ENCODE peak calls at places on chromosomes 4 and X, in eight cellular contexts. V is adrenal gland; D is PC-3; A is H1; L is kidney epithelial cell; N is CD8-positive, alpha-beta memory T cell; K is SK-N-MC; J is fibroblast of lung. M is an unnamed sample.

GRCh38 chr4:56307423-56307822 is 79.9 kb downstream of the AASDH start:
- DNase-seq in V (no peak), D (peak; percentile 55), A (no peak), L (peak; percentile 97), N (no peak), K (no peak), J (no peak), M (no peak)

GRCh38 chrX:1226249-1226648 is 13.8 kb upstream of the CRLF2 start:
- DNase-seq in V (no peak), D (no peak), A (no peak), L (no peak), N (no peak), K (no peak), J (no peak), M (no peak)

GRCh38 chr4:183377491-183377890 is 55.3 kb upstream of the CLDN24 start:
- DNase-seq in V (no peak), D (no peak), A (no peak), L (no peak), N (no peak), K (no peak), J (no peak), M (no peak)

GRCh38 chr4:188414441-188414840 is 275.2 kb downstream of the TRIML1 start:
- DNase-seq in V (no peak), D (no peak), A (no peak), L (no peak), N (no peak), K (no peak), J (no peak), M (no peak)

GRCh38 chr4:127995776-127996175 is 30.6 kb downstream of the ABHD18 start:
- DNase-seq in V (no peak), D (peak; percentile 62), A (no peak), L (peak; percentile 5), N (no peak), K (peak; percentile 68), J (no peak), M (no peak)

GRCh38 chrX:154812341-154813101 is 7.2 kb upstream of the MPP1 start:
- DNase-seq in V (no peak), D (no peak), A (no peak), L (no peak), N (no peak), K (no peak), J (no peak), M (no peak)

GRCh38 chr4:7420661-7421040 is 14.1 kb downstream of the PSAPL1 start:
- DNase-seq in V (peak; percentile 11), D (no peak), A (no peak), L (no peak), N (no peak), K (no peak), J (no peak), M (no peak)

GRCh38 chr4:57102050-57102564 is 8.1 kb downstream of the IGFBP7 start:
- DNase-seq in V (peak; percentile 91), D (peak; percentile 24), A (no peak), L (peak; percentile 71), N (no peak), K (no peak), J (peak; percentile 83), M (no peak)

DNA sequence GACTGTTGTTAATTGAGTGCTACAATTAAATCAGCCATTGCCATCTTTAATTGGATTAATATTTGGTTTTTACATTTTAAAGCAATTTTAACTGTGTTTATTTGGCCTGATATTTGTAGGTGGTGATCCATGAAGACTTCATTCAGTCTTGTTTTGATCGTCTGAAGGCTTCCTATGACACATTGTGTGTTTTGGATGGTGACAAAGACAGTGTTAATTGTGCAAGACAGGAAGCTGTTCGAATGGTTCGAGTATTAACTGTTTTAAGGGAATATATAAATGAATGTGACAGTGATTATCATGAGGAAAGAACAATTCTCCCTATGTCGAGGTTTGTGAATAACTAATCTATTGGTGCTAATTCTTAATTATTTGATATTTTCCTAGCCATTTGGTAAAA is 82.6 kb downstream of the USP9X start:
- DNase-seq in V (no peak), D (peak; percentile 3), A (no peak), L (no peak), N (no peak), K (no peak), J (no peak), M (no peak)
- H3K36me3 ChIP-seq in V (peaks cover 47% of the 10 kb centered on the region), D (peaks cover 31% of the 10 kb centered on the region), A (peaks cover 27% of the 10 kb centered on the region), L (no peaks in the 10 kb centered on the region), N (peaks cover 13% of the 10 kb centered on the region), K (peaks cover 48% of the 10 kb centered on the region), J (peaks cover 2% of the 10 kb centered on the region), M (no peaks in the 10 kb centered on the region)

GRCh38 chrX:20274121-20274520 is 7.4 kb upstream of the RPS6KA3 start:
- DNase-seq in V (no peak), D (no peak), A (no peak), L (no peak), N (no peak), K (no peak), J (no peak), M (no peak)

GRCh38 chrX:20270557-20270880 is 3.8 kb upstream of the RPS6KA3 start:
- DNase-seq in V (no peak), D (peak; percentile 78), A (no peak), L (no peak), N (no peak), K (no peak), J (peak; percentile 59), M (no peak)

GRCh38 chrX:20269848-20270556 is 3.3 kb upstream of the RPS6KA3 start:
- DNase-seq in V (no peak), D (no peak), A (no peak), L (no peak), N (no peak), K (no peak), J (no peak), M (no peak)

GRCh38 chrX:20271730-20272129 is 5.0 kb upstream of the RPS6KA3 start:
- DNase-seq in V (no peak), D (peak; percentile 78), A (no peak), L (no peak), N (no peak), K (no peak), J (no peak), M (no peak)

DNA sequence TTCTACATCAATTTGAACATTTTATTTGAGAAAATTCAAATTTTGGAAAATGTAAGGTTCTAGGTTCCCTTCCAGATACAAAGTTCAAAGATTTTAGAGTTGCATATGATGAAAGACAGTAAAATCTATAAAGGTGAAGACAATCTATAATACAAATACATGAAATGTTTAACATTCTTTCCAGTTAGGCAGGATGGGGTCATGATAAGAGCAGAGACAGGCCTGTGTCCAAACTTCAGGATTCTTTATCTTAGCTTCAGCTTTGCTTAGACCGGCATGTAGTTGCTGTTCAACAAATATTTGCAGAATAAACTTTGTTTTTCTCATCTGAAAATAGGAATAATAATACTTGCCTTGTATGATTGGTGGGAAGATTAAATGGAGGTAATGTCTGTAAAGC is 4.5 kb upstream of the RPS6KA3 start:
- DNase-seq in V (no peak), D (no peak), A (no peak), L (no peak), N (no peak), K (no peak), J (no peak), M (no peak)
- H3K4me3 ChIP-seq in V (no peak overlapping the region), D (peak overlapping the region; percentile 4), A (no peak overlapping the region), L (no peak overlapping the region), N (no peak overlapping the region), K (no peak overlapping the region), J (no peak overlapping the region), M (no peak overlapping the region)

DNA sequence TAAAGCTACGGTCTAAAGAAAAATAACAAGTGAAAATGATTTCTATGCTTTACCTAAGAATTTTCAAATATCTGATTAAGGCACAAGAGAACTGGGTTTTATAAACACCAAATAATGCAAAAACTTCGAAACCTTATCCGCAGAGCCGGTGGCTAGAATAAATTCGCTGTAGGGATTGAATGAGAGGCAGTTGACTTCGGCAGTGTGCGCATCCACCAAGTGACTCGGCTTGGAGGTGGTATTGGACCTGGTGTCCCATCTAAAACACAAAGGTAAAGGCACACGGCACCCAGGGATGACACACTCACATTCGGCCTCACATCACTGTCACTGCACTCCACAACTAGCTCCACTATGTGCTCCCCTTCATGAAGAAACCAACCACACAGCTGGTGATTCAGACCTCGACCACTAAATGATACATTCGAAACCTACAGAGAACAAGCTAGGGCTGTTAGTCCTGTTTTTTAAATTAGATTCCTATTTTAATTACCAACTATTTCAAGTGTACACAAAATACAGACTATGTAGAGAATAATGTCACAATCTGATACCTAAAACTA is 17.5 kb downstream of the RBBP7 start:
- DNase-seq in V (no peak), D (no peak), A (no peak), L (no peak), N (no peak), K (no peak), J (no peak), M (no peak)
- H3K36me3 ChIP-seq in V (peaks cover 41% of the 10 kb centered on the region), D (peaks cover 73% of the 10 kb centered on the region), A (peaks cover 20% of the 10 kb centered on the region), L (no peaks in the 10 kb centered on the region), N (peaks cover 13% of the 10 kb centered on the region), K (peaks cover 82% of the 10 kb centered on the region), J (peaks cover 6% of the 10 kb centered on the region), M (peaks cover 4% of the 10 kb centered on the region)

GRCh38 chr4:139816856-139817255 is 151.2 kb downstream of the MGST2 start:
- DNase-seq in V (no peak), D (no peak), A (no peak), L (no peak), N (no peak), K (no peak), J (no peak), M (no peak)

GRCh38 chr4:139814285-139815015 is 148.8 kb downstream of the MGST2 start:
- DNase-seq in V (peak; percentile 78), D (no peak), A (no peak), L (no peak), N (no peak), K (no peak), J (peak; percentile 55), M (no peak)

GRCh38 chr4:139819082-139819481 is 153.5 kb downstream of the MGST2 start:
- DNase-seq in V (no peak), D (no peak), A (no peak), L (no peak), N (no peak), K (no peak), J (no peak), M (no peak)

GRCh38 chr4:139817657-139818452 is 152.2 kb downstream of the MGST2 start:
- DNase-seq in V (no peak), D (no peak), A (no peak), L (no peak), N (no peak), K (no peak), J (no peak), M (no peak)

GRCh38 chr4:139815646-139816601 is 150.3 kb downstream of the MGST2 start:
- DNase-seq in V (peak; percentile 89), D (peak; percentile 56), A (no peak), L (peak; percentile 59), N (no peak), K (no peak), J (peak; percentile 83), M (no peak)
- H3K4me3 ChIP-seq in V (no peak overlapping the region), D (peak overlapping the region; percentile 18), A (peak overlapping the region; percentile 27), L (peak overlapping the region; percentile 26), N (no peak overlapping the region), K (no peak overlapping the region), J (peak overlapping the region; percentile 46), M (no peak overlapping the region)

M was measured in GM12878.